ENCODE peak calls at places on chromosomes 12 and 14, in eight cellular contexts. R, K, M, C, X, Y, S and O are unnamed samples.

GRCh38 chr12:86837246-86837645 is 581.1 kb upstream of the MGAT4C start:
- DNase-seq in R (no peak), K (peak), M (no peak), C (no peak), X (no peak), Y (no peak), S (no peak), O (no peak)

GRCh38 chr12:119182701-119183493 is 4.2 kb downstream of the HSPB8 start:
- DNase-seq in R (no peak), K (no peak), M (no peak), C (no peak), X (no peak), Y (no peak), S (no peak), O (no peak)

GRCh38 chr12:103085541-103085940 is 128.1 kb downstream of the ASCL1 start:
- DNase-seq in R (no peak), K (no peak), M (no peak), C (no peak), X (no peak), Y (no peak), S (peak), O (no peak)

GRCh38 chr12:55929306-55929791 is 1.6 kb upstream of the DGKA start:
- DNase-seq in R (no peak), K (no peak), M (no peak), C (no peak), X (no peak), Y (peak), S (peak), O (peak)

GRCh38 chr14:26917086-26917485 is 319.3 kb upstream of the NOVA1 start:
- DNase-seq in R (peak), K (peak), M (no peak), C (no peak), X (no peak), Y (no peak), S (no peak), O (no peak)

GRCh38 chr12:6226002-6226700 is 26.0 kb downstream of the CD9 start:
- DNase-seq in R (no peak), K (no peak), M (peak), C (peak), X (no peak), Y (no peak), S (no peak), O (no peak)

GRCh38 chr14:75941030-75941429 is 40.8 kb downstream of the TGFB3 start:
- DNase-seq in R (peak), K (no peak), M (no peak), C (no peak), X (no peak), Y (no peak), S (no peak), O (no peak)

GRCh38 chr12:124709722-124710656 is 142.6 kb upstream of the NCOR2 start:
- DNase-seq in R (peak), K (no peak), M (no peak), C (no peak), X (no peak), Y (no peak), S (no peak), O (no peak)

GRCh38 chr12:104524433-104524832 is 67.7 kb downstream of the CHST11 start:
- DNase-seq in R (no peak), K (no peak), M (no peak), C (no peak), X (no peak), Y (no peak), S (no peak), O (no peak)

GRCh38 chr12:53974084-53975018 is at the start of gene HOTAIR:
- DNase-seq in R (peak), K (no peak), M (no peak), C (peak), X (no peak), Y (no peak), S (peak), O (no peak)

GRCh38 chr14:77040995-77041744 is 12.7 kb upstream of the IRF2BPL start:
- DNase-seq in R (peak), K (no peak), M (no peak), C (no peak), X (no peak), Y (no peak), S (no peak), O (peak)

GRCh38 chr14:104892517-104893434 is 27.7 kb downstream of the CEP170B start:
- DNase-seq in R (no peak), K (no peak), M (no peak), C (no peak), X (no peak), Y (no peak), S (no peak), O (no peak)

GRCh38 chr12:34397591-34398365 is 375.5 kb downstream of the ALG10 start:
- DNase-seq in R (no peak), K (no peak), M (peak), C (no peak), X (peak), Y (no peak), S (no peak), O (no peak)

GRCh38 chr14:103045387-103045869 is 11.9 kb downstream of the CDC42BPB start:
- DNase-seq in R (no peak), K (no peak), M (no peak), C (no peak), X (no peak), Y (no peak), S (peak), O (no peak)

GRCh38 chr14:71339650-71340415 is 432.6 kb downstream of the PCNX1 start:
- DNase-seq in R (no peak), K (no peak), M (no peak), C (no peak), X (no peak), Y (no peak), S (no peak), O (no peak)

GRCh38 chr12:54273981-54274380 is 5.9 kb downstream of the CBX5 start:
- DNase-seq in R (no peak), K (no peak), M (no peak), C (no peak), X (no peak), Y (no peak), S (no peak), O (no peak)

GRCh38 chr12:59847127-59847526 is 251.3 kb downstream of the SLC16A7 start:
- DNase-seq in R (no peak), K (no peak), M (no peak), C (peak), X (no peak), Y (no peak), S (no peak), O (no peak)

GRCh38 chr14:75884198-75884611 is 97.6 kb downstream of the TGFB3 start:
- DNase-seq in R (peak), K (no peak), M (no peak), C (peak), X (no peak), Y (no peak), S (no peak), O (no peak)

GRCh38 chr12:120055231-120055630 is 61.3 kb downstream of the RAB35 start:
- DNase-seq in R (no peak), K (no peak), M (no peak), C (peak), X (no peak), Y (no peak), S (no peak), O (no peak)

GRCh38 chr14:68471029-68471963 is 321.6 kb downstream of the ZFP36L1 start:
- DNase-seq in R (no peak), K (peak), M (no peak), C (no peak), X (no peak), Y (no peak), S (peak), O (no peak)

GRCh38 chr14:75705014-75705413 is 44.0 kb downstream of the TTLL5 start:
- DNase-seq in R (no peak), K (no peak), M (no peak), C (no peak), X (no peak), Y (no peak), S (no peak), O (no peak)

GRCh38 chr12:10167588-10167987 is 4.3 kb downstream of the OLR1 start:
- DNase-seq in R (peak), K (no peak), M (no peak), C (no peak), X (no peak), Y (no peak), S (no peak), O (no peak)

GRCh38 chr12:57603758-57604453 is 718 bp upstream of the DTX3 start:
- DNase-seq in R (peak), K (no peak), M (no peak), C (peak), X (peak), Y (no peak), S (no peak), O (no peak)

GRCh38 chr14:63249112-63249511 is 44.9 kb downstream of the RHOJ start:
- DNase-seq in R (no peak), K (no peak), M (no peak), C (no peak), X (no peak), Y (no peak), S (no peak), O (no peak)

GRCh38 chr14:64400829-64401459 is 12.8 kb downstream of the MTHFD1 start:
- DNase-seq in R (no peak), K (no peak), M (no peak), C (no peak), X (no peak), Y (no peak), S (no peak), O (no peak)

GRCh38 chr12:42468341-42468821 is 121.2 kb downstream of the PRICKLE1 start:
- DNase-seq in R (no peak), K (no peak), M (no peak), C (no peak), X (no peak), Y (no peak), S (peak), O (no peak)

GRCh38 chr12:34289431-34290190 is 267.3 kb downstream of the ALG10 start:
- DNase-seq in R (no peak), K (no peak), M (peak), C (no peak), X (no peak), Y (no peak), S (no peak), O (no peak)

GRCh38 chr14:100153560-100153959 is 5.9 kb downstream of the DEGS2 start:
- DNase-seq in R (no peak), K (no peak), M (no peak), C (no peak), X (no peak), Y (no peak), S (no peak), O (no peak)

GRCh38 chr12:91588874-91589454 is 406.3 kb upstream of the DCN start:
- DNase-seq in R (no peak), K (no peak), M (no peak), C (no peak), X (no peak), Y (no peak), S (no peak), O (no peak)

GRCh38 chr12:92034083-92034482 is 111.6 kb downstream of the BTG1 start:
- DNase-seq in R (no peak), K (no peak), M (no peak), C (peak), X (no peak), Y (no peak), S (no peak), O (no peak)

GRCh38 chr12:14379508-14379907 is 14.0 kb downstream of the ATF7IP start:
- DNase-seq in R (no peak), K (no peak), M (no peak), C (no peak), X (no peak), Y (no peak), S (no peak), O (no peak)

GRCh38 chr12:115227137-115227615 is 543.2 kb upstream of the TBX3 start:
- DNase-seq in R (no peak), K (no peak), M (no peak), C (peak), X (no peak), Y (no peak), S (no peak), O (no peak)

GRCh38 chr14:67564236-67564635 is 31.1 kb downstream of the PLEKHH1 start:
- DNase-seq in R (no peak), K (no peak), M (no peak), C (no peak), X (no peak), Y (no peak), S (no peak), O (no peak)

GRCh38 chr14:102782974-102783373 is 5.7 kb downstream of the TRAF3 start:
- DNase-seq in R (no peak), K (no peak), M (no peak), C (no peak), X (no peak), Y (no peak), S (no peak), O (no peak)